ENCODE peak calls at places on chromosomes 7 and 10, in six cellular contexts. One of them, this sample, is unnamed.

GRCh38 chr10:129740532-129741279 is 223.4 kb downstream of the EBF3 start:
- DNase-seq in heart right ventricle: no peak
- DNase-seq in GM12864: no peak
- DNase-seq in dorsolateral prefrontal cortex: no peak
- DNase-seq in IMR-90: no peak
- DNase-seq in kidney epithelial cell: no peak
- DNase-seq in this sample: no peak

GRCh38 chr7:141158562-141158961 is 84.7 kb downstream of the TMEM178B start:
- DNase-seq in heart right ventricle: no peak
- DNase-seq in GM12864: peak
- DNase-seq in dorsolateral prefrontal cortex: no peak
- DNase-seq in IMR-90: peak
- DNase-seq in kidney epithelial cell: peak
- DNase-seq in this sample: peak

GRCh38 chr10:99834410-99834809 is 52.0 kb downstream of the ABCC2 start:
- DNase-seq in heart right ventricle: no peak
- DNase-seq in GM12864: no peak
- DNase-seq in dorsolateral prefrontal cortex: no peak
- DNase-seq in IMR-90: peak
- DNase-seq in kidney epithelial cell: peak
- DNase-seq in this sample: no peak

GRCh38 chr10:45420453-45421192 is 46.6 kb downstream of the ALOX5 start:
- DNase-seq in heart right ventricle: peak
- DNase-seq in GM12864: peak
- DNase-seq in dorsolateral prefrontal cortex: peak
- DNase-seq in IMR-90: peak
- DNase-seq in kidney epithelial cell: peak
- DNase-seq in this sample: peak

GRCh38 chr7:39950473-39951155 is 558 bp downstream of the CDK13 start:
- DNase-seq in heart right ventricle: peak
- DNase-seq in GM12864: no peak
- DNase-seq in dorsolateral prefrontal cortex: no peak
- DNase-seq in IMR-90: peak
- DNase-seq in kidney epithelial cell: no peak
- DNase-seq in this sample: peak

GRCh38 chr10:52883996-52884871 is 111.7 kb upstream of the MBL2 start:
- DNase-seq in heart right ventricle: no peak
- DNase-seq in GM12864: peak
- DNase-seq in dorsolateral prefrontal cortex: no peak
- DNase-seq in IMR-90: peak
- DNase-seq in kidney epithelial cell: peak
- DNase-seq in this sample: peak

GRCh38 chr7:100158229-100159098 is at the start of gene TRAPPC14:
- DNase-seq in heart right ventricle: peak
- DNase-seq in GM12864: peak
- DNase-seq in dorsolateral prefrontal cortex: peak
- DNase-seq in IMR-90: peak
- DNase-seq in kidney epithelial cell: no peak
- DNase-seq in this sample: peak

GRCh38 chr10:75367098-75367497 is 34.5 kb downstream of the ZNF503 start:
- DNase-seq in heart right ventricle: no peak
- DNase-seq in GM12864: no peak
- DNase-seq in dorsolateral prefrontal cortex: no peak
- DNase-seq in IMR-90: no peak
- DNase-seq in kidney epithelial cell: no peak
- DNase-seq in this sample: peak

GRCh38 chr10:21907436-21907835 is 96.1 kb downstream of the DNAJC1 start:
- DNase-seq in heart right ventricle: no peak
- DNase-seq in GM12864: no peak
- DNase-seq in dorsolateral prefrontal cortex: no peak
- DNase-seq in IMR-90: no peak
- DNase-seq in kidney epithelial cell: no peak
- DNase-seq in this sample: no peak

GRCh38 chr7:18610331-18610948 is 114.9 kb downstream of the HDAC9 start:
- DNase-seq in heart right ventricle: no peak
- DNase-seq in GM12864: no peak
- DNase-seq in dorsolateral prefrontal cortex: no peak
- DNase-seq in IMR-90: peak
- DNase-seq in kidney epithelial cell: no peak
- DNase-seq in this sample: no peak

GRCh38 chr10:132117146-132117545 is 51.4 kb downstream of the JAKMIP3 start:
- DNase-seq in heart right ventricle: no peak
- DNase-seq in GM12864: no peak
- DNase-seq in dorsolateral prefrontal cortex: no peak
- DNase-seq in IMR-90: no peak
- DNase-seq in kidney epithelial cell: no peak
- DNase-seq in this sample: no peak

GRCh38 chr10:62388328-62388727 is 14.2 kb downstream of the ZNF365 start:
- DNase-seq in heart right ventricle: no peak
- DNase-seq in GM12864: no peak
- DNase-seq in dorsolateral prefrontal cortex: peak
- DNase-seq in IMR-90: no peak
- DNase-seq in kidney epithelial cell: no peak
- DNase-seq in this sample: no peak

GRCh38 chr7:102908676-102909075 is 4.1 kb upstream of the LRRC17 start:
- DNase-seq in heart right ventricle: no peak
- DNase-seq in GM12864: no peak
- DNase-seq in dorsolateral prefrontal cortex: no peak
- DNase-seq in IMR-90: no peak
- DNase-seq in kidney epithelial cell: no peak
- DNase-seq in this sample: no peak

GRCh38 chr7:85386460-85386859 is 199.6 kb upstream of the SEMA3D start:
- DNase-seq in heart right ventricle: no peak
- DNase-seq in GM12864: no peak
- DNase-seq in dorsolateral prefrontal cortex: no peak
- DNase-seq in IMR-90: no peak
- DNase-seq in kidney epithelial cell: no peak
- DNase-seq in this sample: no peak

GRCh38 chr10:7410800-7411670 is at the start of gene SFMBT2:
- DNase-seq in heart right ventricle: peak
- DNase-seq in GM12864: no peak
- DNase-seq in dorsolateral prefrontal cortex: peak
- DNase-seq in IMR-90: peak
- DNase-seq in kidney epithelial cell: peak
- DNase-seq in this sample: peak

GRCh38 chr7:24010495-24010894 is 273.5 kb upstream of the NPY start:
- DNase-seq in heart right ventricle: no peak
- DNase-seq in GM12864: no peak
- DNase-seq in dorsolateral prefrontal cortex: no peak
- DNase-seq in IMR-90: no peak
- DNase-seq in kidney epithelial cell: no peak
- DNase-seq in this sample: no peak

GRCh38 chr7:45626441-45627430 is 52.6 kb downstream of the ADCY1 start:
- DNase-seq in heart right ventricle: no peak
- DNase-seq in GM12864: no peak
- DNase-seq in dorsolateral prefrontal cortex: no peak
- DNase-seq in IMR-90: no peak
- DNase-seq in kidney epithelial cell: no peak
- DNase-seq in this sample: no peak

GRCh38 chr7:100826546-100827329 is 585 bp downstream of the EPHB4 start:
- DNase-seq in heart right ventricle: no peak
- DNase-seq in GM12864: no peak
- DNase-seq in dorsolateral prefrontal cortex: no peak
- DNase-seq in IMR-90: no peak
- DNase-seq in kidney epithelial cell: no peak
- DNase-seq in this sample: no peak

GRCh38 chr10:26479766-26480492 is 41.8 kb downstream of the APBB1IP start:
- DNase-seq in heart right ventricle: no peak
- DNase-seq in GM12864: no peak
- DNase-seq in dorsolateral prefrontal cortex: no peak
- DNase-seq in IMR-90: no peak
- DNase-seq in kidney epithelial cell: no peak
- DNase-seq in this sample: no peak

GRCh38 chr10:49653530-49653929 is 25.9 kb upstream of the C10orf53 start:
- DNase-seq in heart right ventricle: no peak
- DNase-seq in GM12864: no peak
- DNase-seq in dorsolateral prefrontal cortex: no peak
- DNase-seq in IMR-90: no peak
- DNase-seq in kidney epithelial cell: no peak
- DNase-seq in this sample: no peak

GRCh38 chr7:81226234-81226633 is 307.4 kb upstream of the SEMA3C start:
- DNase-seq in heart right ventricle: no peak
- DNase-seq in GM12864: no peak
- DNase-seq in dorsolateral prefrontal cortex: no peak
- DNase-seq in IMR-90: no peak
- DNase-seq in kidney epithelial cell: no peak
- DNase-seq in this sample: no peak

GRCh38 chr10:21421794-21422193 is 103.7 kb downstream of the SKIDA1 start:
- DNase-seq in heart right ventricle: no peak
- DNase-seq in GM12864: no peak
- DNase-seq in dorsolateral prefrontal cortex: no peak
- DNase-seq in IMR-90: no peak
- DNase-seq in kidney epithelial cell: no peak
- DNase-seq in this sample: no peak

GRCh38 chr10:86348321-86349210 is 18.0 kb downstream of the GRID1 start:
- DNase-seq in heart right ventricle: no peak
- DNase-seq in GM12864: no peak
- DNase-seq in dorsolateral prefrontal cortex: no peak
- DNase-seq in IMR-90: no peak
- DNase-seq in kidney epithelial cell: no peak
- DNase-seq in this sample: no peak

GRCh38 chr10:86347856-86348255 is 18.7 kb downstream of the GRID1 start:
- DNase-seq in heart right ventricle: no peak
- DNase-seq in GM12864: no peak
- DNase-seq in dorsolateral prefrontal cortex: no peak
- DNase-seq in IMR-90: no peak
- DNase-seq in kidney epithelial cell: no peak
- DNase-seq in this sample: no peak

GRCh38 chr10:86349940-86350630 is 16.5 kb downstream of the GRID1 start:
- DNase-seq in heart right ventricle: no peak
- DNase-seq in GM12864: no peak
- DNase-seq in dorsolateral prefrontal cortex: no peak
- DNase-seq in IMR-90: no peak
- DNase-seq in kidney epithelial cell: no peak
- DNase-seq in this sample: no peak

GRCh38 chr10:86350897-86351296 is 15.7 kb downstream of the GRID1 start:
- DNase-seq in heart right ventricle: no peak
- DNase-seq in GM12864: no peak
- DNase-seq in dorsolateral prefrontal cortex: no peak
- DNase-seq in IMR-90: no peak
- DNase-seq in kidney epithelial cell: no peak
- DNase-seq in this sample: no peak

DNA sequence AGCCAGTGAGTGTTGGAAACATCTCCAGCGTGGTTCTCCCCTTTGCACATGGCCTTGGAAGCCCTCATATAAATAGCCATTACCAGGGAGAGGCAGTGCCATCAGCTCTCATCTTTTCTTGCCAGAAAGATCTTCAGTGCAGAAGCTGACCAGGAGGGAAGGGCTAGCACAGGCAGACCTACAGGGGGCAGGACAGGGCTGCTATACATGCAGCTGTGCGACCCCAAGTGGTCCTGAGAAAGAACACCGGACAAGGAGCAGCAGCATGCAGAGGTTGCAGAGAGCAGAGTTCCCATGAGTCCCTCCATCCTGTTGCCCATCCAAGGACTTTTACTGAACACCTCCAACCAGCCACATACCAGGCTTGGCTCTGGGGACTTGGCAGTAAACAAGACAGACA is 17.1 kb downstream of the GRID1 start:
- DNase-seq in heart right ventricle: no peak
- DNase-seq in GM12864: no peak
- DNase-seq in dorsolateral prefrontal cortex: no peak
- DNase-seq in IMR-90: no peak
- DNase-seq in kidney epithelial cell: no peak
- DNase-seq in this sample: no peak
- TF ChIP-seq CTCF in heart right ventricle: no peak
- TF ChIP-seq CTCF in GM12864: peak
- TF ChIP-seq CTCF in dorsolateral prefrontal cortex: peak
- TF ChIP-seq CTCF in IMR-90: peak
- TF ChIP-seq CTCF in kidney epithelial cell: peak
- TF ChIP-seq CTCF in this sample: no peak

DNA sequence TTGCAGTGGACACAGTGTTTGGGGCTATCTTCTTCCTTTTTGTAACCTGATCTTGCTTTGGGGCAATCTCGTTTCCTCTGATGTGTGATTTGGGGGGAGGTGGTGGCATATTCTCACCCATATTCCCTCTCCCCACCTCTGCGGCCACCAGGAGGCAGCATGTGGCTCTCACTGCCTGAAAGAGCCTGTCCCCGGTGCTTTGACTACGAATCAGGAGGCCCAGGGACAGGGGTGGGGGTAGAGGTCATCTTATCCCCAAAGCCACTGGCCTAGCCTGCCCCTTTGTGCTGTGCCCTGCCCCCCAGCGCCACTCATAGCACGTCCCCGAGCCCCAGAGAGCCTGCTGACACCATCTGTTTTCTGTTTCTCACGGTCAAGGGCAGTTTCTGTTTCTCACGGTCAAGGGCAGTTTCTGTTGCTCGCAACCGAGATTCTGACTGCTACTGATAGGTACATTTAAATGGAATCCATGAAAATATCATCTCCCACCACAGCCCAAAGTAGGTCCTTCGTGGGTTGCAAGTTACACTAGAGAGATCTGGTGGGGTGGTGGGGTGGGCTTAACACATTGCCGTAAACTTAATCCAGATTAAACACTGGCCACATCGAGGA is 28.2 kb downstream of the PHYH start:
- DNase-seq in heart right ventricle: peak
- DNase-seq in GM12864: peak
- DNase-seq in dorsolateral prefrontal cortex: peak
- DNase-seq in IMR-90: peak
- DNase-seq in kidney epithelial cell: no peak
- DNase-seq in this sample: peak
- TF ChIP-seq CTCF in heart right ventricle: peak
- TF ChIP-seq CTCF in GM12864: peak
- TF ChIP-seq CTCF in dorsolateral prefrontal cortex: no peak
- TF ChIP-seq CTCF in IMR-90: peak
- TF ChIP-seq CTCF in kidney epithelial cell: peak
- TF ChIP-seq CTCF in this sample: no peak

GRCh38 chr7:35849954-35850353 is 49.1 kb downstream of the SEPTIN7 start:
- DNase-seq in heart right ventricle: no peak
- DNase-seq in GM12864: no peak
- DNase-seq in dorsolateral prefrontal cortex: no peak
- DNase-seq in IMR-90: no peak
- DNase-seq in kidney epithelial cell: no peak
- DNase-seq in this sample: no peak

GRCh38 chr7:35854311-35854710 is 53.5 kb downstream of the SEPTIN7 start:
- DNase-seq in heart right ventricle: no peak
- DNase-seq in GM12864: no peak
- DNase-seq in dorsolateral prefrontal cortex: peak
- DNase-seq in IMR-90: no peak
- DNase-seq in kidney epithelial cell: no peak
- DNase-seq in this sample: no peak

GRCh38 chr7:35848728-35849127 is 47.9 kb downstream of the SEPTIN7 start:
- DNase-seq in heart right ventricle: no peak
- DNase-seq in GM12864: no peak
- DNase-seq in dorsolateral prefrontal cortex: no peak
- DNase-seq in IMR-90: no peak
- DNase-seq in kidney epithelial cell: no peak
- DNase-seq in this sample: no peak

GRCh38 chr7:35846816-35847412 is 46.1 kb downstream of the SEPTIN7 start:
- DNase-seq in heart right ventricle: no peak
- DNase-seq in GM12864: no peak
- DNase-seq in dorsolateral prefrontal cortex: no peak
- DNase-seq in IMR-90: no peak
- DNase-seq in kidney epithelial cell: no peak
- DNase-seq in this sample: no peak

GRCh38 chr7:35849158-35849831 is 48.4 kb downstream of the SEPTIN7 start:
- DNase-seq in heart right ventricle: no peak
- DNase-seq in GM12864: no peak
- DNase-seq in dorsolateral prefrontal cortex: no peak
- DNase-seq in IMR-90: peak
- DNase-seq in kidney epithelial cell: no peak
- DNase-seq in this sample: no peak
- TF ChIP-seq CTCF in heart right ventricle: no peak
- TF ChIP-seq CTCF in GM12864: no peak
- TF ChIP-seq CTCF in dorsolateral prefrontal cortex: no peak
- TF ChIP-seq CTCF in IMR-90: no peak
- TF ChIP-seq CTCF in kidney epithelial cell: no peak
- TF ChIP-seq CTCF in this sample: no peak

GRCh38 chr7:35676211-35676610 is 18.7 kb downstream of the HERPUD2 start:
- DNase-seq in heart right ventricle: no peak
- DNase-seq in GM12864: no peak
- DNase-seq in dorsolateral prefrontal cortex: no peak
- DNase-seq in IMR-90: no peak
- DNase-seq in kidney epithelial cell: no peak
- DNase-seq in this sample: no peak
- TF ChIP-seq CTCF in heart right ventricle: no peak
- TF ChIP-seq CTCF in GM12864: peak
- TF ChIP-seq CTCF in dorsolateral prefrontal cortex: no peak
- TF ChIP-seq CTCF in IMR-90: no peak
- TF ChIP-seq CTCF in kidney epithelial cell: no peak
- TF ChIP-seq CTCF in this sample: no peak

This sample was measured in adrenal gland.